ENCODE peak calls at places on chromosomes 6 and 20, in eight cellular contexts. V is neural crest cell; U is EL; D is H54; N is nephron progenitor cell; M is naive thymus-derived CD4-positive, alpha-beta T cell; J is HT1080; Y is heart left ventricle. E is an unnamed sample.

GRCh38 chr6:170152111-170152926 is 138.6 kb downstream of the DLL1 start:
- DNase-seq in V (peak), U (no peak), D (no peak), N (no peak), M (no peak), J (no peak), Y (peak), E (no peak)

GRCh38 chr20:32911355-32911754 is 52.6 kb downstream of the EFCAB8 start:
- DNase-seq in V (no peak), U (no peak), D (no peak), N (no peak), M (no peak), J (peak), Y (no peak), E (no peak)

GRCh38 chr6:52135217-52135616 is 47.8 kb upstream of the PKHD1 start:
- DNase-seq in V (no peak), U (no peak), D (no peak), N (no peak), M (no peak), J (no peak), Y (no peak), E (no peak)

GRCh38 chr6:155524249-155524651 is 68.6 kb upstream of the NOX3 start:
- DNase-seq in V (no peak), U (peak), D (no peak), N (no peak), M (no peak), J (peak), Y (no peak), E (peak)

GRCh38 chr6:71043902-71044301 is 87.0 kb upstream of the B3GAT2 start:
- DNase-seq in V (no peak), U (peak), D (peak), N (no peak), M (no peak), J (peak), Y (no peak), E (peak)

GRCh38 chr6:16276991-16277981 is 38.9 kb downstream of the GMPR start:
- DNase-seq in V (peak), U (peak), D (peak), N (peak), M (no peak), J (peak), Y (peak), E (peak)

GRCh38 chr20:17427646-17428045 is 103.5 kb downstream of the BFSP1 start:
- DNase-seq in V (no peak), U (no peak), D (no peak), N (no peak), M (no peak), J (no peak), Y (no peak), E (no peak)

GRCh38 chr6:128358111-128358780 is 162.2 kb downstream of the PTPRK start:
- DNase-seq in V (no peak), U (peak), D (no peak), N (no peak), M (no peak), J (no peak), Y (no peak), E (no peak)

GRCh38 chr6:44001318-44001868 is 125.9 kb downstream of the MRPL14 start:
- DNase-seq in V (no peak), U (no peak), D (peak), N (no peak), M (no peak), J (no peak), Y (peak), E (no peak)

GRCh38 chr6:135280375-135281136 is 99.4 kb downstream of the MYB start:
- DNase-seq in V (no peak), U (peak), D (no peak), N (no peak), M (no peak), J (no peak), Y (no peak), E (no peak)

GRCh38 chr6:29926081-29926794 is 16.1 kb upstream of the HLA-A start:
- DNase-seq in V (no peak), U (no peak), D (no peak), N (no peak), M (no peak), J (no peak), Y (peak), E (peak)

GRCh38 chr6:102662851-102663250 is 1269.3 kb downstream of the GRIK2 start:
- DNase-seq in V (no peak), U (no peak), D (no peak), N (no peak), M (no peak), J (no peak), Y (no peak), E (no peak)

GRCh38 chr6:45892696-45893095 is 123.0 kb downstream of the CLIC5 start:
- DNase-seq in V (no peak), U (no peak), D (no peak), N (no peak), M (no peak), J (no peak), Y (no peak), E (no peak)

GRCh38 chr6:97440590-97441176 is 157.7 kb upstream of the MMS22L start:
- DNase-seq in V (peak), U (peak), D (no peak), N (peak), M (no peak), J (peak), Y (no peak), E (peak)

GRCh38 chr6:52183131-52183530 is 3.0 kb upstream of the IL17A start:
- DNase-seq in V (no peak), U (no peak), D (no peak), N (no peak), M (no peak), J (no peak), Y (no peak), E (no peak)

GRCh38 chr6:101396552-101397173 is 3.2 kb downstream of the GRIK2 start:
- DNase-seq in V (peak), U (peak), D (peak), N (peak), M (no peak), J (peak), Y (peak), E (peak)

GRCh38 chr6:157282279-157282678 is 41.0 kb downstream of the TMEM242 start:
- DNase-seq in V (no peak), U (no peak), D (no peak), N (no peak), M (no peak), J (no peak), Y (no peak), E (no peak)

GRCh38 chr6:161694995-161695394 is 421.1 kb upstream of the AGPAT4 start:
- DNase-seq in V (no peak), U (peak), D (peak), N (no peak), M (no peak), J (peak), Y (no peak), E (no peak)

GRCh38 chr6:112691289-112691688 is 344.2 kb downstream of the RFPL4B start:
- DNase-seq in V (no peak), U (peak), D (peak), N (no peak), M (no peak), J (peak), Y (no peak), E (peak)

GRCh38 chr6:37517411-37517812 is 17.7 kb upstream of the CCDC167 start:
- DNase-seq in V (no peak), U (no peak), D (no peak), N (no peak), M (peak), J (no peak), Y (no peak), E (no peak)

GRCh38 chr20:50635676-50636600 is 55.4 kb downstream of the RIPOR3 start:
- DNase-seq in V (peak), U (peak), D (peak), N (peak), M (no peak), J (peak), Y (peak), E (peak)

GRCh38 chr6:22784611-22785010 is 215.2 kb downstream of the HDGFL1 start:
- DNase-seq in V (peak), U (no peak), D (no peak), N (no peak), M (no peak), J (no peak), Y (no peak), E (no peak)

E was measured in RKO.